ENCODE peak calls at places on chromosome 17, in four cellular contexts. F is NCI-H1417, S is NCI-H2107, P is fibroblast of the aortic adventitia. T is an unnamed sample.

GRCh38 chr17:48244121-48244711 is 136.7 kb downstream of the SNX11 start:
- DNase-seq in S (no peak), F (no peak), P (no peak), T (no peak)

GRCh38 chr17:39607057-39607850 is 466 bp downstream of the NEUROD2 start:
- DNase-seq in P (no peak), F (no peak), S (no peak), T (no peak)

GRCh38 chr17:17028878-17029535 is 13.2 kb upstream of the MPRIP start:
- DNase-seq in F (no peak), S (no peak), P (no peak), T (no peak)

GRCh38 chr17:80216473-80217456 is 3.4 kb downstream of the SGSH start:
- DNase-seq in S (no peak), F (no peak), P (no peak), T (no peak)

GRCh38 chr17:43151880-43152456 is 19.0 kb upstream of the NBR1 start:
- DNase-seq in F (no peak), P (no peak), S (no peak), T (no peak)

GRCh38 chr17:28405632-28406477 is at the start of gene SLC46A1:
- DNase-seq in P (peak), F (peak), S (no peak), T (no peak)

GRCh38 chr17:39737761-39738567 is at the start of gene GRB7:
- DNase-seq in S (peak), P (no peak), F (peak), T (peak)

GRCh38 chr17:65062168-65062915 is 5.8 kb upstream of the GNA13 start:
- DNase-seq in P (peak), F (no peak), S (no peak), T (no peak)

GRCh38 chr17:2178798-2179505 is 124.0 kb downstream of the HIC1 start:
- DNase-seq in F (no peak), P (no peak), S (no peak), T (no peak)

GRCh38 chr17:50556803-50557202 is 3.7 kb upstream of the CACNA1G start:
- DNase-seq in S (peak), P (no peak), F (peak), T (no peak)

GRCh38 chr17:55576237-55576998 is 65.2 kb upstream of the SMIM36 start:
- DNase-seq in P (peak), S (no peak), F (no peak), T (no peak)

GRCh38 chr17:72192409-72193192 is 71.8 kb downstream of the SOX9 start:
- DNase-seq in F (no peak), S (no peak), P (peak), T (no peak)

GRCh38 chr17:57138030-57138911 is 53.2 kb downstream of the AKAP1 start:
- DNase-seq in S (no peak), P (no peak), F (no peak), T (no peak)

GRCh38 chr17:49687878-49688491 is 10.1 kb upstream of the SPOP start:
- DNase-seq in P (peak), F (no peak), S (no peak), T (no peak)

GRCh38 chr17:1626333-1626732 is 2.3 kb downstream of the SLC43A2 start:
- DNase-seq in S (no peak), P (peak), F (no peak), T (no peak)

GRCh38 chr17:75691371-75692290 is 24.5 kb downstream of the SAP30BP start:
- DNase-seq in S (no peak), F (no peak), P (no peak), T (no peak)

GRCh38 chr17:39123627-39124026 is 27.8 kb downstream of the PLXDC1 start:
- DNase-seq in P (no peak), S (no peak), F (no peak), T (no peak)

GRCh38 chr17:77458202-77459017 is 317.6 kb downstream of the SEC14L1 start:
- DNase-seq in S (no peak), P (no peak), F (no peak), T (no peak)

GRCh38 chr17:50568659-50569058 is 8.1 kb downstream of the CACNA1G start:
- DNase-seq in F (no peak), S (no peak), P (no peak), T (no peak)

GRCh38 chr17:35725917-35726608 is 5.4 kb upstream of the RASL10B start:
- DNase-seq in P (no peak), S (no peak), F (no peak), T (no peak)

GRCh38 chr17:71883258-71883657 is 237.6 kb upstream of the SOX9 start:
- DNase-seq in S (no peak), P (no peak), F (no peak), T (no peak)